ENCODE peak calls at places on chromosomes 2 and 18, in four cellular contexts. J is K562, F is HepG2, N is SK-N-SH. M is an unnamed sample.

GRCh38 chr18:23238651-23239349 is 103.5 kb downstream of the CABLES1 start:
- DNase-seq in N (no peak), F (no peak), J (no peak), M (no peak)

GRCh38 chr2:74374509-74375205 is 5.5 kb downstream of the DCTN1 start:
- DNase-seq in N (peak; percentile 99), J (peak; percentile 90), F (no peak), M (no peak)

GRCh38 chr18:7946724-7947377 is 379.7 kb downstream of the PTPRM start:
- DNase-seq in J (no peak), F (no peak), N (peak; percentile 37), M (peak; percentile 61)

GRCh38 chr18:652131-652530 is 5.3 kb upstream of the TYMS start:
- DNase-seq in N (no peak), F (peak; percentile 51), J (no peak), M (no peak)

GRCh38 chr2:226452768-226453167 is 346.9 kb downstream of the IRS1 start:
- DNase-seq in F (no peak), N (no peak), J (no peak), M (no peak)

GRCh38 chr2:192307530-192307929 is 112.8 kb upstream of the TMEFF2 start:
- DNase-seq in F (no peak), J (no peak), N (no peak), M (no peak)

GRCh38 chr18:21264651-21265050 is 22.6 kb downstream of the GREB1L start:
- DNase-seq in J (no peak), F (peak; percentile 89), N (no peak), M (no peak)

GRCh38 chr18:31490838-31491237 is 7.1 kb upstream of the DSG2 start:
- DNase-seq in J (no peak), F (no peak), N (no peak), M (no peak)

GRCh38 chr2:176637134-176637496 is 367.9 kb downstream of the MTX2 start:
- DNase-seq in F (no peak), J (no peak), N (no peak), M (no peak)

GRCh38 chr2:216192181-216192580 is 83.0 kb downstream of the XRCC5 start:
- DNase-seq in J (no peak), F (no peak), N (no peak), M (no peak)

GRCh38 chr2:7674606-7675005 is 757.4 kb downstream of the RNF144A start:
- DNase-seq in N (no peak), J (no peak), F (no peak), M (no peak)

GRCh38 chr2:54479422-54479821 is 23.3 kb downstream of the SPTBN1 start:
- DNase-seq in N (no peak), J (no peak), F (no peak), M (no peak)

GRCh38 chr2:144137705-144138428 is 382.1 kb downstream of the ZEB2 start:
- DNase-seq in N (no peak), J (no peak), F (peak; percentile 34), M (no peak)

GRCh38 chr18:76519156-76519549 is 24.1 kb upstream of the ZNF516 start:
- DNase-seq in N (no peak), J (no peak), F (no peak), M (no peak)

GRCh38 chr18:77320960-77321559 is 71.4 kb downstream of the GALR1 start:
- DNase-seq in J (no peak), F (no peak), N (no peak), M (no peak)

GRCh38 chr2:203328735-203329549 is 748 bp downstream of the ABI2 start:
- DNase-seq in F (peak; percentile 20), N (peak; percentile 73), J (peak; percentile 55), M (no peak)

GRCh38 chr2:232571026-232571474 is 20.6 kb downstream of the EIF4E2 start:
- DNase-seq in J (no peak), F (no peak), N (no peak), M (no peak)

GRCh38 chr18:52236134-52236533 is 103.9 kb upstream of the DCC start:
- DNase-seq in F (no peak), N (no peak), J (no peak), M (no peak)

GRCh38 chr2:217393585-217394032 is 533.7 kb upstream of the TNP1 start:
- DNase-seq in F (no peak), N (no peak), J (no peak), M (no peak)
- TF ChIP-seq ELF1 in F (no peak), N (no peak), J (no peak), M (no peak)

GRCh38 chr2:230885467-230886130 is 20.9 kb downstream of the ITM2C start:
- DNase-seq in J (no peak), N (peak; percentile 83), F (no peak), M (no peak)
- TF ChIP-seq ELF1 in J (no peak), N (no peak), F (no peak), M (no peak)

GRCh38 chr2:240452471-240453256 is 17.2 kb downstream of the GPC1 start:
- DNase-seq in J (peak; percentile 93), N (peak; percentile 98), F (peak; percentile 41), M (no peak)
- TF ChIP-seq ELF1 in J (no peak), N (no peak), F (no peak), M (no peak)

GRCh38 chr2:55865095-55865835 is 58.3 kb downstream of the EFEMP1 start:
- DNase-seq in F (no peak), J (no peak), N (no peak), M (no peak)
- TF ChIP-seq ELF1 in F (no peak), J (no peak), N (no peak), M (no peak)

GRCh38 chr2:157321514-157321913 is 4.1 kb downstream of the ERMN start:
- DNase-seq in J (no peak), F (no peak), N (no peak), M (no peak)
- TF ChIP-seq ELF1 in J (no peak), F (no peak), N (no peak), M (no peak)

DNA sequence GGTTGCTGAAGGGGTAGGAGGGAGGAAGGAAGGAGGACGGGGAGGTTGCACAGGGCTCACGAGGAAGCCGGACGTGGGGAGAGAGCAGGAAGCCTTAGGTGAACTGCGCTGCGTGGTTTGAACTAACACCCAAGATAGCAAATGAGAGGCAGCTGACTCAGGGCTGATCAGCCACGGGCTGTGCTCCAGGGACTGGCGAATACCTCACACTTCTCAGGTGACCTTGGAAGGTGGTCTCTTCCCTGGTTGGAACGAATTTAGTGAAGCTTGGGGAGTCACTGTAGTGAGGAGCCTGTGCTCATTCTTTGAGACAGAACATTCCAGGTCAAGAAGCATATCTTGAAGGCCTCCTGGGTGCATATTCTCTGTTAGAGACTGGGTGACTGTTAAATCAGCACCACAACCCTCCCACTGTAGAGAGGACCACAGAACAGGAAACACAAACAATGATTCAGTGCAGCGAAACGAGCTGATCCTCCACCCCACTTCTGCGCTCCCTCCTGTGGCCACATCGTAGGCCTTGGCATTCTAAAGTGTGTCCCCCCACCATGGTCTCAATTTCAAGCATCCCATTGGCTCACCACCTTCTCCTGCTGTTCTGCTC is 33.8 kb downstream of the TOGARAM2 start:
- DNase-seq in F (no peak), J (no peak), N (no peak), M (no peak)
- TF ChIP-seq ELF1 in F (no peak), J (no peak), N (no peak), M (no peak)

GRCh38 chr2:241389697-241390096 is 33.6 kb downstream of the FARP2 start:
- DNase-seq in J (no peak), F (no peak), N (no peak), M (no peak)

GRCh38 chr2:241393524-241394196 is 37.6 kb downstream of the FARP2 start:
- DNase-seq in N (no peak), F (no peak), J (no peak), M (no peak)

GRCh38 chr2:241390301-241391206 is 34.5 kb downstream of the FARP2 start:
- DNase-seq in N (no peak), F (no peak), J (no peak), M (no peak)

GRCh38 chr2:241386519-241386918 is 30.4 kb downstream of the FARP2 start:
- DNase-seq in N (peak; percentile 21), F (no peak), J (no peak), M (no peak)

GRCh38 chr2:241391892-241392665 is 36.0 kb downstream of the FARP2 start:
- DNase-seq in J (no peak), N (peak; percentile 17), F (peak; percentile 73), M (peak; percentile 22)
- TF ChIP-seq ELF1 in J (no peak), N (no peak), F (no peak), M (no peak)

GRCh38 chr2:171908235-171908634 is 14.0 kb upstream of the HAT1 start:
- DNase-seq in F (no peak), J (no peak), N (no peak), M (no peak)
- TF ChIP-seq ELF1 in F (no peak), J (no peak), N (no peak), M (no peak)

GRCh38 chr18:25298853-25299274 is 53.1 kb downstream of the ZNF521 start:
- DNase-seq in J (peak; percentile 33), F (no peak), N (no peak), M (no peak)
- TF ChIP-seq ELF1 in J (no peak), F (no peak), N (no peak), M (no peak)

DNA sequence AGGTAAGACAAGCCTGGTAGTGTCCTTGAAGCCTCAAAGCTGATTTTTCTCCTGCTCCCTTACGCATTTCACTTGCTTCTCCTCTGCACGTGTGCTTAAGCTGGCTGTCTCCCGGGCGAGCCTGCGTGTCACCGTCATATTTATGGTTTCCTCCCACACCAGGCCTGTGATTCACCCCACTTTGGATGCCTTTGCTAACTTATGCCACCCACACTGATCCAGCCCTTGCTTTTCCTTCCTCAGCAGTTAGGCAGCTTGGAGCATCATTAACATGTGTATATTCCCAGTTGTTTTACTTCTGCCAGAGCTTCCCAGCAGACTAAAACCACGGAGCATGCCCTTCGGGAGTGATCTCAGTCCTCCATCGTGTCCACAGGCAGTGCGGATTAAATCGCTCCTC is 2.2 kb downstream of the ST3GAL5 start:
- DNase-seq in N (no peak), J (no peak), F (no peak), M (no peak)
- TF ChIP-seq ELF1 in N (no peak), J (no peak), F (no peak), M (no peak)